ENCODE peak calls at places on chromosomes 5 and 9, in five cellular contexts. B is AG08396, J is choroid plexus epithelial cell, E is EH, A is B cell. C is an unnamed sample.

GRCh38 chr9:112007575-112008240 is 111.1 kb downstream of the UGCG start:
- DNase-seq in B (no peak), J (no peak), E (no peak), A (no peak), C (no peak)

GRCh38 chr9:132242621-132243155 is 80.8 kb downstream of the NTNG2 start:
- DNase-seq in B (no peak), J (no peak), E (no peak), A (no peak), C (no peak)

GRCh38 chr5:74629326-74629725 is 11.2 kb downstream of the ENC1 start:
- DNase-seq in B (no peak), J (no peak), E (no peak), A (no peak), C (no peak)

GRCh38 chr5:137376127-137376526 is 123.0 kb downstream of the SPOCK1 start:
- DNase-seq in B (no peak), J (no peak), E (no peak), A (no peak), C (no peak)

GRCh38 chr9:36828574-36829141 is 205.4 kb downstream of the PAX5 start:
- DNase-seq in B (no peak), J (no peak), E (no peak), A (no peak), C (no peak)

GRCh38 chr5:103433216-103433615 is 129.4 kb downstream of the NUDT12 start:
- DNase-seq in B (no peak), J (no peak), E (peak; percentile 68), A (no peak), C (peak; percentile 68)

GRCh38 chr9:27528886-27529315 is 713 bp downstream of the MOB3B start:
- DNase-seq in B (peak; percentile 23), J (peak; percentile 35), E (peak; percentile 5), A (peak; percentile 81), C (peak; percentile 67)

GRCh38 chr5:159497221-159497620 is 166.9 kb upstream of the IL12B start:
- DNase-seq in B (no peak), J (no peak), E (no peak), A (no peak), C (no peak)

GRCh38 chr9:6632516-6633328 is 12.8 kb downstream of the GLDC start:
- DNase-seq in B (no peak), J (no peak), E (no peak), A (peak; percentile 78), C (no peak)

GRCh38 chr5:119655081-119655480 is 25.7 kb downstream of the FAM170A start:
- DNase-seq in B (no peak), J (peak; percentile 25), E (peak; percentile 3), A (no peak), C (peak; percentile 18)

GRCh38 chr9:20236676-20237075 is 385.6 kb downstream of the MLLT3 start:
- DNase-seq in B (no peak), J (no peak), E (no peak), A (no peak), C (no peak)

GRCh38 chr5:92945630-92946097 is 635.4 kb downstream of the NR2F1-AS1 start:
- DNase-seq in B (no peak), J (peak; percentile 78), E (peak; percentile 33), A (no peak), C (no peak)

GRCh38 chr5:113721171-113721570 is 207.7 kb downstream of the YTHDC2 start:
- DNase-seq in B (no peak), J (no peak), E (no peak), A (no peak), C (no peak)

GRCh38 chr5:82296929-82297328 is 18.8 kb upstream of the RPS23 start:
- DNase-seq in B (no peak), J (no peak), E (no peak), A (no peak), C (no peak)

GRCh38 chr9:135906291-135907005 is 898 bp downstream of the CAMSAP1 start:
- DNase-seq in B (no peak), J (peak; percentile 64), E (peak; percentile 42), A (no peak), C (peak; percentile 43)

GRCh38 chr9:114445616-114446015 is 57.8 kb upstream of the AKNA start:
- DNase-seq in B (no peak), J (no peak), E (no peak), A (no peak), C (no peak)

GRCh38 chr9:126499005-126499910 is 114.5 kb upstream of the LMX1B start:
- DNase-seq in B (peak; percentile 81), J (peak; percentile 48), E (peak; percentile 46), A (peak; percentile 80), C (peak; percentile 68)

GRCh38 chr9:29214702-29215248 is 1641.5 kb upstream of the C9orf72 start:
- DNase-seq in B (no peak), J (no peak), E (no peak), A (no peak), C (no peak)

GRCh38 chr5:55991768-55992486 is 2.8 kb downstream of the IL6ST start:
- DNase-seq in B (no peak), J (peak; percentile 39), E (peak; percentile 55), A (no peak), C (no peak)

GRCh38 chr5:139831624-139832023 is 36.0 kb downstream of the PSD2 start:
- DNase-seq in B (no peak), J (no peak), E (no peak), A (no peak), C (no peak)

GRCh38 chr9:14342746-14343145 is 28.8 kb upstream of the NFIB start:
- DNase-seq in B (no peak), J (no peak), E (no peak), A (no peak), C (no peak)

GRCh38 chr5:171431251-171431777 is 11.9 kb downstream of the FGF18 start:
- DNase-seq in B (no peak), J (no peak), E (no peak), A (no peak), C (no peak)

GRCh38 chr9:126719677-126720435 is 85.0 kb upstream of the ZBTB43 start:
- DNase-seq in B (no peak), J (peak; percentile 78), E (peak; percentile 72), A (peak; percentile 76), C (peak; percentile 95)

GRCh38 chr9:130824616-130825015 is 10.4 kb upstream of the ABL1 start:
- DNase-seq in B (no peak), J (no peak), E (peak; percentile 31), A (no peak), C (no peak)

GRCh38 chr5:41821051-41821450 is 49.2 kb downstream of the OXCT1 start:
- DNase-seq in B (no peak), J (no peak), E (no peak), A (no peak), C (no peak)

GRCh38 chr5:180689071-180689694 is 39.8 kb upstream of the FLT4 start:
- DNase-seq in B (no peak), J (peak; percentile 18), E (no peak), A (no peak), C (no peak)

C was measured in Daoy.